ENCODE peak calls at places on chromosomes 7 and 10, in nine cellular contexts. F is mesendoderm, D is Karpas-422, J is GM23248, M is adipocyte, G is HepG2, L is neural progenitor cell, K is Panc1, Q is transverse colon. V is an unnamed sample. For H3K4me1, the result is how much of the 10 kb centered on the place peaks cover.

GRCh38 chr10:50830066-50830465 is 55.4 kb downstream of the A1CF start:
- DNase-seq in F (no peak), D (no peak), J (no peak), M (no peak), G (no peak), L (no peak), K (no peak), Q (no peak), V (no peak)

GRCh38 chr10:20185116-20185515 is 368.9 kb downstream of the PLXDC2 start:
- DNase-seq in F (peak), D (no peak), J (no peak), M (no peak), G (no peak), L (peak), K (no peak), Q (no peak), V (no peak)

GRCh38 chr10:47435081-47435480 is 48.8 kb downstream of the ANXA8 start:
- DNase-seq in F (no peak), D (no peak), J (no peak), M (no peak), G (no peak), L (no peak), K (no peak), Q (no peak), V (no peak)

GRCh38 chr10:126422561-126422960 is 34.3 kb upstream of the ADAM12 start:
- DNase-seq in F (no peak), D (no peak), J (peak), M (peak), G (no peak), L (no peak), K (no peak), Q (no peak), V (no peak)

GRCh38 chr7:106199813-106200364 is 84.9 kb downstream of the NAMPT start:
- DNase-seq in F (no peak), D (no peak), J (no peak), M (no peak), G (no peak), L (no peak), K (no peak), Q (no peak), V (no peak)

GRCh38 chr7:39527951-39528350 is 38.3 kb upstream of the YAE1 start:
- DNase-seq in F (no peak), D (no peak), J (peak), M (no peak), G (no peak), L (no peak), K (no peak), Q (no peak), V (no peak)

GRCh38 chr10:47166405-47166777 is 133.6 kb upstream of the GDF10 start:
- DNase-seq in F (no peak), D (no peak), J (no peak), M (no peak), G (no peak), L (no peak), K (no peak), Q (no peak), V (no peak)

GRCh38 chr10:60470091-60470490 is 80.4 kb upstream of the ANK3 start:
- DNase-seq in F (no peak), D (no peak), J (no peak), M (no peak), G (no peak), L (no peak), K (no peak), Q (no peak), V (no peak)

GRCh38 chr10:112751651-112752050 is 198.4 kb upstream of the TCF7L2 start:
- DNase-seq in F (no peak), D (no peak), J (no peak), M (no peak), G (no peak), L (no peak), K (no peak), Q (no peak), V (no peak)

GRCh38 chr10:31004611-31005193 is 27.0 kb downstream of the ZNF438 start:
- DNase-seq in F (no peak), D (no peak), J (peak), M (peak), G (no peak), L (no peak), K (no peak), Q (no peak), V (no peak)

GRCh38 chr7:155536451-155536850 is 9.9 kb downstream of the CNPY1 start:
- DNase-seq in F (no peak), D (no peak), J (no peak), M (no peak), G (no peak), L (no peak), K (no peak), Q (no peak), V (no peak)

GRCh38 chr10:22451346-22451745 is 106.0 kb downstream of the SPAG6 start:
- DNase-seq in F (no peak), D (no peak), J (no peak), M (no peak), G (no peak), L (no peak), K (no peak), Q (no peak), V (no peak)

GRCh38 chr10:57513637-57514036 is 754.1 kb downstream of the IPMK start:
- DNase-seq in F (no peak), D (no peak), J (no peak), M (no peak), G (no peak), L (no peak), K (no peak), Q (no peak), V (no peak)

GRCh38 chr7:159076340-159076739 is 68.3 kb downstream of the VIPR2 start:
- DNase-seq in F (no peak), D (no peak), J (no peak), M (no peak), G (no peak), L (no peak), K (no peak), Q (no peak), V (no peak)

DNA sequence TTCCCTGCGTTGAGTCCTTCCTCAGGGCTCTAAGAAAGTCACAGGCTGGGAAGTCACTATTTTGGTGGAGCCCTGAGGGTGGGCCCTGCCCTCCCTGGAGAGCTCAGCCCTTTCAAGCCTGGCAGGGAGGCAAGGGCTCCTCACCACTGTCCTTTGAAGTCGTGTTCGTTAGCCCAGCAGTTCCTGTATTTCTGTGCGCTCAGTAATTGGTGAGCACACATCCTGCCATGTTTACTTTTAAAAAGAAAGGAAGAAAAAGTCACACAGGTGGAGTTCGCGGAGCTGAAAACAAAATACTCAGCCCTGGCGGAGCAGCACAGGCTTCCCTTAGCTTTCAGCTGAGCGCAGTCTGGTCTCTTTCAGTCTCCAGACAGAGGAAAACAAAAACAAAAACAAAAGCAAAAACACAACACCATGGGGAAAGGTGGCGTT is 37.1 kb downstream of the PRKCQ start:
- DNase-seq in F (no peak), D (no peak), J (no peak), M (no peak), G (peak), L (no peak), K (no peak), Q (no peak), V (no peak)
- H3K4me1 ChIP-seq in F (under half), D (under half), J (under half), M (under half), G (under half), L (under half), K (under half), Q (under half), V (under half)

DNA sequence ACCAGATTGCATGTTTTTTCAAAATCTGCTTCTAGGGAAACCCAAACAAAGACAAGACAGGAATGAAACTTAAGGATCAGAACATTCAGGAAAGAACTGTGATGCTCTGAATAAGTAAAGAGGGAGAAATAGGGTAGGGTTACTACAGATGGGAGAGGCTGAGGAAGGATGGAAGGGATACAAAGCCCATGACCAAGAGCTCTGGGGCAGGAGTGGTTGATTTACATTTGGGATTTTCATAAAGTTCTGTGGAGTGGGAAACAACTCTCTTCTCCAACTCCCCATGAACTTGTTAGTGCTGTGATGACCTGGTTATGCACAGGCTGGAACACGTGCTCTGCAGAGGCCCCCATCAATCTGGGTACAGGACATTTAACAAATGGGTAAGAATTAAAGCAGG is 216.0 kb upstream of the KLF14 start:
- DNase-seq in F (no peak), D (no peak), J (no peak), M (no peak), G (no peak), L (no peak), K (no peak), Q (no peak), V (no peak)
- H3K4me1 ChIP-seq in F (under half), D (half or more), J (under half), M (under half), G (under half), L (under half), K (half or more), Q (under half), V (under half)

GRCh38 chr10:132404169-132404880 is 7.3 kb downstream of the PWWP2B start:
- DNase-seq in F (no peak), D (no peak), J (no peak), M (no peak), G (no peak), L (no peak), K (no peak), Q (no peak), V (no peak)
- H3K4me1 ChIP-seq in F (under half), D (under half), J (under half), M (under half), G (under half), L (under half), K (under half), Q (half or more), V (half or more)

GRCh38 chr10:95831076-95831475 is 75.1 kb downstream of the ENTPD1 start:
- DNase-seq in F (no peak), D (no peak), J (no peak), M (no peak), G (no peak), L (no peak), K (no peak), Q (no peak), V (no peak)
- H3K4me1 ChIP-seq in F (under half), D (under half), J (under half), M (under half), G (under half), L (under half), K (under half), Q (under half), V (under half)